ENCODE peak calls at places on chromosomes 4 and X, in five cellular contexts. H is astrocyte of the spinal cord, M is fibroblast of pulmonary artery, F is MM.1S, X is astrocyte. R is an unnamed sample.

GRCh38 chr4:78768447-78769177 is 7.5 kb upstream of the BMP2K start:
- DNase-seq in H (no peak), M (no peak), F (no peak), X (no peak), R (no peak)

GRCh38 chrX:70219938-70220764 is 14.3 kb upstream of the AWAT1 start:
- DNase-seq in H (peak), M (peak), F (no peak), X (peak), R (peak)

GRCh38 chrX:21838937-21839333 is 482 bp upstream of the MBTPS2 start:
- DNase-seq in H (no peak), M (peak), F (peak), X (peak), R (no peak)

GRCh38 chr4:95532305-95532704 is 16.5 kb downstream of the UNC5C start:
- DNase-seq in H (no peak), M (no peak), F (no peak), X (no peak), R (no peak)

GRCh38 chr4:181271241-181271640 is 972.0 kb upstream of the TENM3 start:
- DNase-seq in H (no peak), M (no peak), F (no peak), X (no peak), R (no peak)

GRCh38 chr4:19927381-19927780 is 324.3 kb upstream of the SLIT2 start:
- DNase-seq in H (no peak), M (peak), F (no peak), X (peak), R (no peak)

GRCh38 chrX:101347859-101348451 is 587 bp downstream of the TIMM8A start:
- DNase-seq in H (peak), M (peak), F (no peak), X (peak), R (peak)

GRCh38 chr4:57023104-57023503 is 44.4 kb downstream of the POLR2B start:
- DNase-seq in H (peak), M (peak), F (no peak), X (peak), R (peak)

GRCh38 chr4:1879491-1879890 is 8.3 kb downstream of the NSD2 start:
- DNase-seq in H (no peak), M (no peak), F (no peak), X (no peak), R (no peak)

GRCh38 chr4:138499627-138500026 is 257.5 kb upstream of the SLC7A11 start:
- DNase-seq in H (no peak), M (no peak), F (no peak), X (no peak), R (no peak)

GRCh38 chrX:31057291-31057690 is 14.6 kb downstream of the FTHL17 start:
- DNase-seq in H (no peak), M (no peak), F (no peak), X (no peak), R (no peak)

GRCh38 chrX:55201930-55202579 is 18.1 kb upstream of the PAGE5 start:
- DNase-seq in H (no peak), M (peak), F (no peak), X (no peak), R (peak)

GRCh38 chrX:45806410-45807121 is 605.9 kb upstream of the DIPK2B start:
- DNase-seq in H (peak), M (peak), F (no peak), X (peak), R (peak)

GRCh38 chr4:184237612-184238011 is 19.9 kb upstream of the ENPP6 start:
- DNase-seq in H (no peak), M (no peak), F (no peak), X (no peak), R (no peak)

GRCh38 chr4:106809083-106809482 is 227.0 kb downstream of the DKK2 start:
- DNase-seq in H (peak), M (peak), F (peak), X (peak), R (peak)

GRCh38 chr4:15913631-15913970 is 24.9 kb downstream of the FGFBP1 start:
- DNase-seq in H (peak), M (peak), F (no peak), X (peak), R (peak)

GRCh38 chrX:18566748-18567147 is 105.2 kb downstream of the RS1 start:
- DNase-seq in H (no peak), M (no peak), F (no peak), X (no peak), R (no peak)

GRCh38 chr4:76459291-76459723 is 24.3 kb downstream of the SHROOM3 start:
- DNase-seq in H (peak), M (peak), F (no peak), X (peak), R (peak)

GRCh38 chr4:74202062-74202586 is 44.2 kb downstream of the MTHFD2L start:
- DNase-seq in H (peak), M (peak), F (no peak), X (peak), R (peak)

GRCh38 chr4:128635939-128636551 is 173.5 kb upstream of the JADE1 start:
- DNase-seq in H (no peak), M (peak), F (no peak), X (peak), R (peak)

GRCh38 chr4:85720736-85721135 is 245.8 kb downstream of the ARHGAP24 start:
- DNase-seq in H (peak), M (peak), F (no peak), X (peak), R (peak)

DNA sequence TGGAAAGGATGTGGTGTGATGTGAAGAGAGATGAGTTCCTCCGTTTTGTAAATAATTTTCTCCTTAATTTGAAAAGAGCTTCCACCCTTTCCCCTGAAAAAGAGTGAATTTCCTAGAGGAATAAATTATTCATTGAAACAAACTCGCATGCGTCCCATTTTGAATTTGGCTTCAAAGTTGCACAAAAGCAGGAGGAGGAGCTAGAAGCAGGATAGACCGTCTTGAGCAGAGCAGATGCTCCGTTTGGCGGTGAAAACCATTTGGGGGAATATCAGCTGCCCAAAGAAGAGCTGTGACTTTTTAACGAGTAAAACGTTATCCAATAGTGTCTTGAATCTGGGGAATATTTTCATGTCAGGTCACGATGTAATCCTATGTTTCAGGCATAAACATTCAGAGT is 41.9 kb downstream of the FAM149A start:
- DNase-seq in H (no peak), M (no peak), F (no peak), X (no peak), R (no peak)
- H3K4me3 ChIP-seq in H (no peak), M (no peak), F (no peak), X (no peak), R (no peak)

DNA sequence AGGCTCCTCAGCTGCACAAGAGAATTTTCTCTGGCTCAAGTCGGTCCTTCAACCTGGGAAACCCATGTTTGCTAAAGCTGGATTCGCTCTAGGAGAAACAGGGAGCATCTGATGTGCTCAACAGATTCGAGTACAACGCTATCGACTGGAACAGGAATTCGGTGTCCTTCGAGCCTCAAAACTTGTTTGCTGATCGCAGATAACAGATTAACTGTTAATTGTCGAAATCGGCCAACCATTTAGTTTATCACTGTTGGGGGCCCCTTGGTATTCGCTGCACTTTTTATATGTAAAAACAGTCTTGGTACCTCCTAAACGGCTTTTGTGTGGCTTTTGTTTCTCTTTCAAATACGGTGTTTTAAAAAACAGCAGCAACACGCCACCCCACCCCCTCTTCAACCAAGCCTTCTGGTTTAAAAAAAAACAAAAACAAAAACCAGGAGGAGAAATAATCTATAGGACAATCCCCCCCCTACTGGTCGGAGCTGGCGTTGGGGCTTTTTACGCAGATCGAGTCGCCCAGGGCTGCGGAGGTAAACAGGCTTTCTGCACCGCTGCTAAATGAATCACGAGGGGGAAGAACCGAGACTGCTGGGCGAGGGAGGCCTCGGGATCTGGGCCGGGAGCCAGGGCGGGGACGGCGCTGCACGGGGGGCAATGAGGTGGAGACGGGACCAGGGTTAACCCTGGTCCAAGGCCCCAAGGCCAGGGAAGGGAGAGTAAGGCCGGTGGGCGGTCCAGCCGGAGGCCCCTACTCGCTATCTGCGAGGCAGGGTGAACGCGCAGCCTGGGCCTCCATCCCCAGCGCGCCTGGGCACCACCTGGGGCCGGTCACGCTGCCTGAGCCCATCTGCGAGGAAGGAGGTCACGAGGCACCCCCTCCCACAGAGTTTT is 71.7 kb upstream of the BCOR start:
- DNase-seq in H (peak), M (peak), F (peak), X (peak), R (no peak)
- TF ChIP-seq CTCF in H (peak), M (peak), F (peak), X (peak), R (no peak)

DNA sequence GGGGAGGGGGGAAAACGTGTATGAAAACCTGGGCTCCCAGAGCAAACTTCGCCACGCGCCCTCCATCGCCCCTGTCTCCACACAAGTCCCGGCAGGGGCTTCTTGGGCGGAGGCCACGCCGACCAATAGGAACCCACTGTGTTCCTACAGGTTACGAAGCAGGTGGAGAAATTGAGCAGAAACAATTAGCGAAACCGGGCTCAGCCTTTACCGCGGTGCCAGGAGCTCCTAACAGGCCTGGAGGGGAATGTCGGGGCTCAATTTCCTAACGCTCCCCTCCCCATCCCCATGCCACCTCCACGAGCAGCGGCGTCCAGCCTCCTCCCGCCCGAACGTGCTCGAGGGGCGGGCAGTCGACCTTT is 582 bp upstream of the KIT start:
- DNase-seq in H (no peak), M (no peak), F (no peak), X (no peak), R (no peak)
- H3K4me3 ChIP-seq in H (peak), M (no peak), F (no peak), X (peak), R (no peak)

DNA sequence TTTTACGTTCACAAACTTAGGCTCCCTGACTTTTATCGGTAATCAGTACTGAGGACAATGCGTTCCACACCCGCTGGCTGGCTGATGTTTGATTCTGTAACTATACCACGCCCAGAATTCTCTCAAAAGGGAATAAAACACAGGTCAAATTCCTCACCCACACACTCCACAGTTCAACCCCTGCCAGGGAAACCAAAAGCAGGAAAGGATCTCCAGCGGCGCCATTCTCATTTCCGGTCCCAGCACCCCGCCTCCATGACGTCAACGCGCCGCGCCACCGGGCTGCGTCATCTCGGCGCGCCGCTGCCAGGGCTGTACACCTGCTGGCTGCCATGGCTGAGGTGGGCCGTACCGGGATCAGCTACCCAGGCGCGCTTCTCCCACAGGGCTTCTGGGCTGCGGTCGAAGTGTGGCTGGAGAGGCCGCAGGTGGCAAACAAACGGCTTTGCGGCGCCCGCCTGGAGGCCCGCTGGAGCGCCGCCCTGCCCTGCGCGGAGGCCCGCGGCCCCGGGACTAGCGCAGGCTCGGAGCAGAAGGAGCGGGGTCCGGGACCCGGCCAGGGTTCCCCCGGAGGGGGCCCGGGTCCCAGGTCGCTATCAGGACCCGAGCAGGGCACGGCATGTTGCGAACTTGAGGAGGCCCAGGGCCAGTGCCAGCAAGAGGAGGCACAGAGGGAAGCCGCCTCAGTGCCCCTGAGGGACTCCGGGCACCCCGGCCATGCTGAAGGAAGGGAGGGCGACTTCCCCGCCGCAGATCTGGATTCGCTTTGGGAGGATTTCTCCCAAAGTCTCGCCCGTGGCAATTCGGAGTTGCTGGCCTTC is at the start of the genes ACOX3 and TRMT44:
- DNase-seq in H (peak), M (peak), F (peak), X (peak), R (peak)
- TF ChIP-seq CTCF in H (no peak), M (no peak), F (no peak), X (no peak), R (no peak)

DNA sequence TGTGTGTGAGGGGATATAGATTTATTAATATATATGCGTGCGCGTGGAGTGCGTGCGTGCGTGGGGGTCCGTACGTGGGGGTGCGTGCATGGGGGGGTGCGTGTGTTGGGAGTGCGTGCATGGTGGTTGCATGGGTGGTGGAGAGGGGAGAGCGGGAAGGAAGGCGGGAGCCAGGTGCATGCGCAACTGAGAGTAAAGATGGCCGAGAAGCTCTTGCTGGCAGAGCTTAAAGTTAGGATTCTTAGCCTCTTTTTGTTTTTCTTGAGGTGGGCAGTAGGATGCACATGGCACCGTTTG is 45.8 kb downstream of the TEX13B start:
- DNase-seq in H (no peak), M (no peak), F (no peak), X (no peak), R (no peak)
- H3K4me3 ChIP-seq in H (no peak), M (no peak), F (no peak), X (peak), R (no peak)

GRCh38 chrX:103343105-103343504 is 13.1 kb downstream of the TCEAL7 start:
- DNase-seq in H (peak), M (peak), F (peak), X (no peak), R (peak)

GRCh38 chrX:103344606-103345005 is 11.7 kb upstream of the TCEAL9 start:
- DNase-seq in H (no peak), M (peak), F (no peak), X (no peak), R (no peak)

DNA sequence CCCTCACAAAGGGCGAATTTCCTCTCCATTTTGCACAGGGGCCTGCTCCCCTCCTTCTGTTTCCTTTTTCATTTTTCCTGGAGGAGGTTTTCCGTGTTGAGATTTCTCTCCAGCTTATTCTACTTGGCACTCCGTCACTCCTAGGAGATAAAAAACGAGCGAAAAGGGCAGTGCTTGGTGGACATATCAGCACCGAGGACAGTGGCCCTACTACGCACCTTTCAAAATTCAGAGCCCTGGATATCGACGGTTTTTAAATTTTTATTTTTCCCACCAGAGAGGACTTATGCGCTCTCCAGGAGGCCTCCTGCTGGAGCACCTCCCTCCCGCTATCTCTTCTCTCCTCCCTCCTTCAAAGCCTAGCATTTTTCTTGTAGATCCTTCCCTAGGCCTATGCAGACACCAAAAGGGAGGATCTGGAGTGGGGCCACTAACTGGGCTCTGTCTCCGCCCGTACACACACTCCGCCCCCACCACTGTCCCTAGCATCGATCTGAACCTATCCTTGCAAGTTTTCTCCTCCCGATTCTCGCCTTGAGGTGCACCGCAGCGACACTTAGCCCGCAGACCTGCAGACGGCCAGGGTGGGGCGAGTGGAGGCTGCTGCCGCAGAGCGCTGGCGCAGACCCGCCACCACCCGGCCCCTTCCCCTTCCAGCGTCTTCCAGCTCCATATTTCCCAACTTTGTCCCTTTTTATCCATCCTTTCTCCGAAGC is 8.5 kb upstream of the TCEAL9 start:
- DNase-seq in H (no peak), M (no peak), F (no peak), X (no peak), R (no peak)
- TF ChIP-seq CTCF in H (no peak), M (no peak), F (no peak), X (no peak), R (no peak)

GRCh38 chr4:150038335-150039076 is 39.7 kb upstream of the DCLK2 start:
- DNase-seq in H (no peak), M (no peak), F (peak), X (no peak), R (no peak)
- H3K4me3 ChIP-seq in H (no peak), M (no peak), F (no peak), X (no peak), R (no peak)

GRCh38 chrX:110045988-110046387 is 43.1 kb downstream of the TMEM164 start:
- DNase-seq in H (no peak), M (peak), F (no peak), X (no peak), R (no peak)
- TF ChIP-seq CTCF in H (no peak), M (peak), F (no peak), X (no peak), R (no peak)